ENCODE peak calls at places on chromosomes 4 and X, in four cellular contexts. One of them, this sample, is unnamed.

GRCh38 chr4:55543858-55544257 is 2.9 kb downstream of the CLOCK start:
- DNase-seq in NCI-H1092 treated with DMSO at 0.1 percent for 48 hours: peak
- DNase-seq in effector CD4-positive, alpha-beta T cell: no peak
- DNase-seq in GM18507: no peak
- DNase-seq in this sample: no peak

GRCh38 chr4:115844180-115844579 is 730.8 kb upstream of the NDST4 start:
- DNase-seq in NCI-H1092 treated with DMSO at 0.1 percent for 48 hours: no peak
- DNase-seq in effector CD4-positive, alpha-beta T cell: no peak
- DNase-seq in GM18507: no peak
- DNase-seq in this sample: no peak

GRCh38 chr4:41963105-41963504 is 18.5 kb upstream of the DCAF4L1 start:
- DNase-seq in NCI-H1092 treated with DMSO at 0.1 percent for 48 hours: no peak
- DNase-seq in effector CD4-positive, alpha-beta T cell: no peak
- DNase-seq in GM18507: no peak
- DNase-seq in this sample: peak

GRCh38 chr4:71595576-71596108 is 188.2 kb downstream of the GC start:
- DNase-seq in NCI-H1092 treated with DMSO at 0.1 percent for 48 hours: peak
- DNase-seq in effector CD4-positive, alpha-beta T cell: no peak
- DNase-seq in GM18507: no peak
- DNase-seq in this sample: peak

GRCh38 chr4:169492436-169493163 is 119.8 kb downstream of the NEK1 start:
- DNase-seq in NCI-H1092 treated with DMSO at 0.1 percent for 48 hours: peak
- DNase-seq in effector CD4-positive, alpha-beta T cell: no peak
- DNase-seq in GM18507: peak
- DNase-seq in this sample: peak

GRCh38 chrX:54891573-54891972 is 29.1 kb upstream of the TRO start:
- DNase-seq in NCI-H1092 treated with DMSO at 0.1 percent for 48 hours: peak
- DNase-seq in effector CD4-positive, alpha-beta T cell: peak
- DNase-seq in GM18507: no peak
- DNase-seq in this sample: peak

GRCh38 chr4:1598641-1599481 is 85.3 kb downstream of the FAM53A start:
- DNase-seq in NCI-H1092 treated with DMSO at 0.1 percent for 48 hours: no peak
- DNase-seq in effector CD4-positive, alpha-beta T cell: no peak
- DNase-seq in GM18507: no peak
- DNase-seq in this sample: no peak

GRCh38 chrX:8916697-8917096 is 115.5 kb upstream of the FAM9A start:
- DNase-seq in NCI-H1092 treated with DMSO at 0.1 percent for 48 hours: no peak
- DNase-seq in effector CD4-positive, alpha-beta T cell: no peak
- DNase-seq in GM18507: no peak
- DNase-seq in this sample: no peak

GRCh38 chr4:122612540-122612939 is 8.3 kb downstream of the IL21 start:
- DNase-seq in NCI-H1092 treated with DMSO at 0.1 percent for 48 hours: no peak
- DNase-seq in effector CD4-positive, alpha-beta T cell: no peak
- DNase-seq in GM18507: no peak
- DNase-seq in this sample: peak

GRCh38 chrX:31545726-31546125 is 473.9 kb upstream of the FTHL17 start:
- DNase-seq in NCI-H1092 treated with DMSO at 0.1 percent for 48 hours: no peak
- DNase-seq in effector CD4-positive, alpha-beta T cell: no peak
- DNase-seq in GM18507: no peak
- DNase-seq in this sample: no peak

GRCh38 chrX:136768469-136769084 is 12.2 kb downstream of the ARHGEF6 start:
- DNase-seq in NCI-H1092 treated with DMSO at 0.1 percent for 48 hours: no peak
- DNase-seq in effector CD4-positive, alpha-beta T cell: peak
- DNase-seq in GM18507: no peak
- DNase-seq in this sample: peak

GRCh38 chrX:103716967-103717366 is 6.3 kb downstream of the TMEM31 start:
- DNase-seq in NCI-H1092 treated with DMSO at 0.1 percent for 48 hours: no peak
- DNase-seq in effector CD4-positive, alpha-beta T cell: no peak
- DNase-seq in GM18507: no peak
- DNase-seq in this sample: peak

GRCh38 chr4:168724960-168725359 is 228.1 kb downstream of the PALLD start:
- DNase-seq in NCI-H1092 treated with DMSO at 0.1 percent for 48 hours: no peak
- DNase-seq in effector CD4-positive, alpha-beta T cell: no peak
- DNase-seq in GM18507: no peak
- DNase-seq in this sample: peak

GRCh38 chr4:168511780-168512467 is 15.1 kb downstream of the PALLD start:
- DNase-seq in NCI-H1092 treated with DMSO at 0.1 percent for 48 hours: no peak
- DNase-seq in effector CD4-positive, alpha-beta T cell: peak
- DNase-seq in GM18507: no peak
- DNase-seq in this sample: peak

GRCh38 chr4:42673084-42673429 is 16.2 kb upstream of the ATP8A1 start:
- DNase-seq in NCI-H1092 treated with DMSO at 0.1 percent for 48 hours: peak
- DNase-seq in effector CD4-positive, alpha-beta T cell: no peak
- DNase-seq in GM18507: no peak
- DNase-seq in this sample: no peak

GRCh38 chr4:1382776-1383727 is 23.2 kb downstream of the NKX1-1 start:
- DNase-seq in NCI-H1092 treated with DMSO at 0.1 percent for 48 hours: no peak
- DNase-seq in effector CD4-positive, alpha-beta T cell: no peak
- DNase-seq in GM18507: no peak
- DNase-seq in this sample: no peak

GRCh38 chr4:85932371-85933305 is 427.2 kb downstream of the MAPK10 start:
- DNase-seq in NCI-H1092 treated with DMSO at 0.1 percent for 48 hours: peak
- DNase-seq in effector CD4-positive, alpha-beta T cell: no peak
- DNase-seq in GM18507: no peak
- DNase-seq in this sample: peak

GRCh38 chrX:11533211-11533651 is 132.5 kb downstream of the ARHGAP6 start:
- DNase-seq in NCI-H1092 treated with DMSO at 0.1 percent for 48 hours: peak
- DNase-seq in effector CD4-positive, alpha-beta T cell: no peak
- DNase-seq in GM18507: peak
- DNase-seq in this sample: peak

GRCh38 chr4:8030121-8030781 is 90.6 kb upstream of the AFAP1 start:
- DNase-seq in NCI-H1092 treated with DMSO at 0.1 percent for 48 hours: no peak
- DNase-seq in effector CD4-positive, alpha-beta T cell: no peak
- DNase-seq in GM18507: no peak
- DNase-seq in this sample: no peak

GRCh38 chr4:124526321-124526720 is 186.2 kb downstream of the ANKRD50 start:
- DNase-seq in NCI-H1092 treated with DMSO at 0.1 percent for 48 hours: no peak
- DNase-seq in effector CD4-positive, alpha-beta T cell: no peak
- DNase-seq in GM18507: no peak
- DNase-seq in this sample: no peak

GRCh38 chrX:56728752-56729151 is 291 bp upstream of the NBDY start:
- DNase-seq in NCI-H1092 treated with DMSO at 0.1 percent for 48 hours: peak
- DNase-seq in effector CD4-positive, alpha-beta T cell: peak
- DNase-seq in GM18507: no peak
- DNase-seq in this sample: peak

GRCh38 chr4:140790765-140791164 is 34.6 kb upstream of the TBC1D9 start:
- DNase-seq in NCI-H1092 treated with DMSO at 0.1 percent for 48 hours: no peak
- DNase-seq in effector CD4-positive, alpha-beta T cell: no peak
- DNase-seq in GM18507: no peak
- DNase-seq in this sample: no peak

GRCh38 chr4:119785963-119786362 is 157.4 kb upstream of the PDE5A start:
- DNase-seq in NCI-H1092 treated with DMSO at 0.1 percent for 48 hours: no peak
- DNase-seq in effector CD4-positive, alpha-beta T cell: no peak
- DNase-seq in GM18507: no peak
- DNase-seq in this sample: no peak

GRCh38 chr4:85498068-85498733 is 23.3 kb downstream of the ARHGAP24 start:
- DNase-seq in NCI-H1092 treated with DMSO at 0.1 percent for 48 hours: no peak
- DNase-seq in effector CD4-positive, alpha-beta T cell: no peak
- DNase-seq in GM18507: no peak
- DNase-seq in this sample: peak

GRCh38 chrX:13026877-13027652 is 17.4 kb downstream of the FAM9C start:
- DNase-seq in NCI-H1092 treated with DMSO at 0.1 percent for 48 hours: no peak
- DNase-seq in effector CD4-positive, alpha-beta T cell: no peak
- DNase-seq in GM18507: no peak
- DNase-seq in this sample: no peak

GRCh38 chr4:19408488-19408887 is 843.2 kb upstream of the SLIT2 start:
- DNase-seq in NCI-H1092 treated with DMSO at 0.1 percent for 48 hours: no peak
- DNase-seq in effector CD4-positive, alpha-beta T cell: no peak
- DNase-seq in GM18507: no peak
- DNase-seq in this sample: no peak

GRCh38 chrX:63740382-63740781 is 44.6 kb downstream of the ARHGEF9 start:
- DNase-seq in NCI-H1092 treated with DMSO at 0.1 percent for 48 hours: no peak
- DNase-seq in effector CD4-positive, alpha-beta T cell: no peak
- DNase-seq in GM18507: no peak
- DNase-seq in this sample: no peak

GRCh38 chr4:2434420-2434819 is 15.7 kb downstream of the CFAP99 start:
- DNase-seq in NCI-H1092 treated with DMSO at 0.1 percent for 48 hours: no peak
- DNase-seq in effector CD4-positive, alpha-beta T cell: no peak
- DNase-seq in GM18507: no peak
- DNase-seq in this sample: no peak

GRCh38 chrX:9355739-9356138 is 109.1 kb upstream of the TBL1X start:
- DNase-seq in NCI-H1092 treated with DMSO at 0.1 percent for 48 hours: no peak
- DNase-seq in effector CD4-positive, alpha-beta T cell: no peak
- DNase-seq in GM18507: no peak
- DNase-seq in this sample: peak

GRCh38 chr4:125043453-125043852 is 271.3 kb upstream of the FAT4 start:
- DNase-seq in NCI-H1092 treated with DMSO at 0.1 percent for 48 hours: no peak
- DNase-seq in effector CD4-positive, alpha-beta T cell: no peak
- DNase-seq in GM18507: no peak
- DNase-seq in this sample: no peak

GRCh38 chr4:605702-606425 is 19.5 kb upstream of the PDE6B start:
- DNase-seq in NCI-H1092 treated with DMSO at 0.1 percent for 48 hours: no peak
- DNase-seq in effector CD4-positive, alpha-beta T cell: no peak
- DNase-seq in GM18507: no peak
- DNase-seq in this sample: no peak

GRCh38 chrX:3526749-3527148 is 180.3 kb upstream of the MXRA5 start:
- DNase-seq in NCI-H1092 treated with DMSO at 0.1 percent for 48 hours: no peak
- DNase-seq in effector CD4-positive, alpha-beta T cell: no peak
- DNase-seq in GM18507: no peak
- DNase-seq in this sample: peak

GRCh38 chr4:145098675-145099037 is 545 bp downstream of the ABCE1 start:
- DNase-seq in NCI-H1092 treated with DMSO at 0.1 percent for 48 hours: peak
- DNase-seq in effector CD4-positive, alpha-beta T cell: peak
- DNase-seq in GM18507: no peak
- DNase-seq in this sample: peak

GRCh38 chr4:56767567-56767966 is 53.9 kb downstream of the SPINK2 start:
- DNase-seq in NCI-H1092 treated with DMSO at 0.1 percent for 48 hours: no peak
- DNase-seq in effector CD4-positive, alpha-beta T cell: no peak
- DNase-seq in GM18507: no peak
- DNase-seq in this sample: no peak

GRCh38 chrX:45187731-45188130 is 12.9 kb downstream of the DIPK2B start:
- DNase-seq in NCI-H1092 treated with DMSO at 0.1 percent for 48 hours: peak
- DNase-seq in effector CD4-positive, alpha-beta T cell: no peak
- DNase-seq in GM18507: no peak
- DNase-seq in this sample: peak

GRCh38 chr4:48047421-48047844 is 30.9 kb downstream of the NIPAL1 start:
- DNase-seq in NCI-H1092 treated with DMSO at 0.1 percent for 48 hours: no peak
- DNase-seq in effector CD4-positive, alpha-beta T cell: peak
- DNase-seq in GM18507: peak
- DNase-seq in this sample: peak

GRCh38 chr4:141077611-141078225 is 55.6 kb downstream of the RNF150 start:
- DNase-seq in NCI-H1092 treated with DMSO at 0.1 percent for 48 hours: peak
- DNase-seq in effector CD4-positive, alpha-beta T cell: no peak
- DNase-seq in GM18507: no peak
- DNase-seq in this sample: no peak

GRCh38 chr4:106096454-106096853 is 201.2 kb downstream of the NPNT start:
- DNase-seq in NCI-H1092 treated with DMSO at 0.1 percent for 48 hours: no peak
- DNase-seq in effector CD4-positive, alpha-beta T cell: no peak
- DNase-seq in GM18507: no peak
- DNase-seq in this sample: no peak

This sample was measured in RPMI7951.